ENCODE peak calls at places on chromosomes 11 and 22, in eight cellular contexts. One of them, this sample, is unnamed.

GRCh38 chr11:14969922-14970323 is 2.2 kb downstream of the CALCA start:
- DNase-seq in AG04450: no peak
- DNase-seq in HFF-Myc: no peak
- DNase-seq in cardiac fibroblast: peak
- DNase-seq in GM20000: no peak
- DNase-seq in dorsolateral prefrontal cortex: no peak
- DNase-seq in fibroblast of pulmonary artery: peak
- DNase-seq in fibroblast of mammary gland: peak
- DNase-seq in this sample: peak

GRCh38 chr11:15170170-15170569 is 55.4 kb downstream of the INSC start:
- DNase-seq in AG04450: no peak
- DNase-seq in HFF-Myc: no peak
- DNase-seq in cardiac fibroblast: peak
- DNase-seq in GM20000: no peak
- DNase-seq in dorsolateral prefrontal cortex: no peak
- DNase-seq in fibroblast of pulmonary artery: no peak
- DNase-seq in fibroblast of mammary gland: peak
- DNase-seq in this sample: no peak

GRCh38 chr22:19864538-19865106 is 9.9 kb upstream of the GNB1L start:
- DNase-seq in AG04450: no peak
- DNase-seq in HFF-Myc: no peak
- DNase-seq in cardiac fibroblast: no peak
- DNase-seq in GM20000: no peak
- DNase-seq in dorsolateral prefrontal cortex: no peak
- DNase-seq in fibroblast of pulmonary artery: peak
- DNase-seq in fibroblast of mammary gland: no peak
- DNase-seq in this sample: no peak

GRCh38 chr11:19881185-19881584 is 168.5 kb downstream of the NAV2 start:
- DNase-seq in AG04450: no peak
- DNase-seq in HFF-Myc: no peak
- DNase-seq in cardiac fibroblast: no peak
- DNase-seq in GM20000: no peak
- DNase-seq in dorsolateral prefrontal cortex: no peak
- DNase-seq in fibroblast of pulmonary artery: no peak
- DNase-seq in fibroblast of mammary gland: no peak
- DNase-seq in this sample: no peak

GRCh38 chr11:34940026-34940677 is 23.7 kb downstream of the PDHX start:
- DNase-seq in AG04450: no peak
- DNase-seq in HFF-Myc: no peak
- DNase-seq in cardiac fibroblast: peak
- DNase-seq in GM20000: peak
- DNase-seq in dorsolateral prefrontal cortex: no peak
- DNase-seq in fibroblast of pulmonary artery: peak
- DNase-seq in fibroblast of mammary gland: peak
- DNase-seq in this sample: no peak

GRCh38 chr11:31102875-31103274 is 266.7 kb downstream of the DCDC1 start:
- DNase-seq in AG04450: no peak
- DNase-seq in HFF-Myc: no peak
- DNase-seq in cardiac fibroblast: no peak
- DNase-seq in GM20000: no peak
- DNase-seq in dorsolateral prefrontal cortex: no peak
- DNase-seq in fibroblast of pulmonary artery: no peak
- DNase-seq in fibroblast of mammary gland: no peak
- DNase-seq in this sample: no peak

GRCh38 chr22:17471901-17472566 is 91.3 kb upstream of the SLC25A18 start:
- DNase-seq in AG04450: no peak
- DNase-seq in HFF-Myc: no peak
- DNase-seq in cardiac fibroblast: peak
- DNase-seq in GM20000: no peak
- DNase-seq in dorsolateral prefrontal cortex: no peak
- DNase-seq in fibroblast of pulmonary artery: peak
- DNase-seq in fibroblast of mammary gland: no peak
- DNase-seq in this sample: no peak

GRCh38 chr11:128400382-128401203 is 186.8 kb downstream of the ETS1 start:
- DNase-seq in AG04450: no peak
- DNase-seq in HFF-Myc: peak
- DNase-seq in cardiac fibroblast: no peak
- DNase-seq in GM20000: no peak
- DNase-seq in dorsolateral prefrontal cortex: no peak
- DNase-seq in fibroblast of pulmonary artery: no peak
- DNase-seq in fibroblast of mammary gland: peak
- DNase-seq in this sample: no peak

GRCh38 chr11:88332851-88333250 is 4.7 kb downstream of the CTSC start:
- DNase-seq in AG04450: no peak
- DNase-seq in HFF-Myc: no peak
- DNase-seq in cardiac fibroblast: peak
- DNase-seq in GM20000: no peak
- DNase-seq in dorsolateral prefrontal cortex: no peak
- DNase-seq in fibroblast of pulmonary artery: peak
- DNase-seq in fibroblast of mammary gland: peak
- DNase-seq in this sample: no peak

GRCh38 chr11:121842186-121842585 is 273.8 kb downstream of the BLID start:
- DNase-seq in AG04450: no peak
- DNase-seq in HFF-Myc: no peak
- DNase-seq in cardiac fibroblast: no peak
- DNase-seq in GM20000: no peak
- DNase-seq in dorsolateral prefrontal cortex: no peak
- DNase-seq in fibroblast of pulmonary artery: no peak
- DNase-seq in fibroblast of mammary gland: no peak
- DNase-seq in this sample: no peak

GRCh38 chr11:126948563-126948962 is 52.0 kb downstream of the KIRREL3 start:
- DNase-seq in AG04450: no peak
- DNase-seq in HFF-Myc: no peak
- DNase-seq in cardiac fibroblast: no peak
- DNase-seq in GM20000: no peak
- DNase-seq in dorsolateral prefrontal cortex: no peak
- DNase-seq in fibroblast of pulmonary artery: no peak
- DNase-seq in fibroblast of mammary gland: no peak
- DNase-seq in this sample: no peak

GRCh38 chr11:72924568-72925190 is 110.5 kb downstream of the ATG16L2 start:
- DNase-seq in AG04450: no peak
- DNase-seq in HFF-Myc: no peak
- DNase-seq in cardiac fibroblast: peak
- DNase-seq in GM20000: no peak
- DNase-seq in dorsolateral prefrontal cortex: no peak
- DNase-seq in fibroblast of pulmonary artery: peak
- DNase-seq in fibroblast of mammary gland: peak
- DNase-seq in this sample: no peak
- TF ChIP-seq CTCF in AG04450: peak
- TF ChIP-seq CTCF in HFF-Myc: peak
- TF ChIP-seq CTCF in cardiac fibroblast: peak
- TF ChIP-seq CTCF in GM20000: no peak
- TF ChIP-seq CTCF in dorsolateral prefrontal cortex: peak
- TF ChIP-seq CTCF in fibroblast of pulmonary artery: peak
- TF ChIP-seq CTCF in fibroblast of mammary gland: peak
- TF ChIP-seq CTCF in this sample: no peak

GRCh38 chr11:8318536-8318935 is 54.9 kb upstream of the LMO1 start:
- DNase-seq in AG04450: no peak
- DNase-seq in HFF-Myc: no peak
- DNase-seq in cardiac fibroblast: no peak
- DNase-seq in GM20000: no peak
- DNase-seq in dorsolateral prefrontal cortex: peak
- DNase-seq in fibroblast of pulmonary artery: no peak
- DNase-seq in fibroblast of mammary gland: no peak
- DNase-seq in this sample: peak
- TF ChIP-seq CTCF in AG04450: no peak
- TF ChIP-seq CTCF in HFF-Myc: peak
- TF ChIP-seq CTCF in cardiac fibroblast: no peak
- TF ChIP-seq CTCF in GM20000: peak
- TF ChIP-seq CTCF in dorsolateral prefrontal cortex: peak
- TF ChIP-seq CTCF in fibroblast of pulmonary artery: no peak
- TF ChIP-seq CTCF in fibroblast of mammary gland: peak
- TF ChIP-seq CTCF in this sample: no peak

GRCh38 chr11:79227732-79228416 is 213.0 kb downstream of the TENM4 start:
- DNase-seq in AG04450: no peak
- DNase-seq in HFF-Myc: no peak
- DNase-seq in cardiac fibroblast: no peak
- DNase-seq in GM20000: no peak
- DNase-seq in dorsolateral prefrontal cortex: no peak
- DNase-seq in fibroblast of pulmonary artery: no peak
- DNase-seq in fibroblast of mammary gland: no peak
- DNase-seq in this sample: no peak
- TF ChIP-seq CTCF in AG04450: no peak
- TF ChIP-seq CTCF in HFF-Myc: no peak
- TF ChIP-seq CTCF in cardiac fibroblast: no peak
- TF ChIP-seq CTCF in GM20000: no peak
- TF ChIP-seq CTCF in dorsolateral prefrontal cortex: peak
- TF ChIP-seq CTCF in fibroblast of pulmonary artery: peak
- TF ChIP-seq CTCF in fibroblast of mammary gland: no peak
- TF ChIP-seq CTCF in this sample: no peak

GRCh38 chr11:115498354-115498753 is 5.9 kb downstream of the CADM1 start:
- DNase-seq in AG04450: no peak
- DNase-seq in HFF-Myc: no peak
- DNase-seq in cardiac fibroblast: no peak
- DNase-seq in GM20000: no peak
- DNase-seq in dorsolateral prefrontal cortex: no peak
- DNase-seq in fibroblast of pulmonary artery: no peak
- DNase-seq in fibroblast of mammary gland: no peak
- DNase-seq in this sample: no peak
- TF ChIP-seq CTCF in AG04450: no peak
- TF ChIP-seq CTCF in HFF-Myc: no peak
- TF ChIP-seq CTCF in cardiac fibroblast: no peak
- TF ChIP-seq CTCF in GM20000: no peak
- TF ChIP-seq CTCF in dorsolateral prefrontal cortex: no peak
- TF ChIP-seq CTCF in fibroblast of pulmonary artery: no peak
- TF ChIP-seq CTCF in fibroblast of mammary gland: no peak
- TF ChIP-seq CTCF in this sample: no peak

GRCh38 chr11:8533332-8533731 is 60.7 kb downstream of the STK33 start:
- DNase-seq in AG04450: no peak
- DNase-seq in HFF-Myc: no peak
- DNase-seq in cardiac fibroblast: no peak
- DNase-seq in GM20000: peak
- DNase-seq in dorsolateral prefrontal cortex: no peak
- DNase-seq in fibroblast of pulmonary artery: no peak
- DNase-seq in fibroblast of mammary gland: no peak
- DNase-seq in this sample: no peak
- TF ChIP-seq CTCF in AG04450: no peak
- TF ChIP-seq CTCF in HFF-Myc: no peak
- TF ChIP-seq CTCF in cardiac fibroblast: no peak
- TF ChIP-seq CTCF in GM20000: no peak
- TF ChIP-seq CTCF in dorsolateral prefrontal cortex: no peak
- TF ChIP-seq CTCF in fibroblast of pulmonary artery: no peak
- TF ChIP-seq CTCF in fibroblast of mammary gland: no peak
- TF ChIP-seq CTCF in this sample: no peak

GRCh38 chr11:43962383-43962969 is 20.0 kb downstream of the C11orf96 start:
- DNase-seq in AG04450: no peak
- DNase-seq in HFF-Myc: no peak
- DNase-seq in cardiac fibroblast: peak
- DNase-seq in GM20000: no peak
- DNase-seq in dorsolateral prefrontal cortex: no peak
- DNase-seq in fibroblast of pulmonary artery: no peak
- DNase-seq in fibroblast of mammary gland: no peak
- DNase-seq in this sample: no peak

GRCh38 chr11:43957571-43957970 is 15.1 kb downstream of the C11orf96 start:
- DNase-seq in AG04450: no peak
- DNase-seq in HFF-Myc: no peak
- DNase-seq in cardiac fibroblast: no peak
- DNase-seq in GM20000: no peak
- DNase-seq in dorsolateral prefrontal cortex: no peak
- DNase-seq in fibroblast of pulmonary artery: no peak
- DNase-seq in fibroblast of mammary gland: no peak
- DNase-seq in this sample: no peak

GRCh38 chr11:43963221-43963620 is 20.8 kb downstream of the C11orf96 start:
- DNase-seq in AG04450: no peak
- DNase-seq in HFF-Myc: no peak
- DNase-seq in cardiac fibroblast: no peak
- DNase-seq in GM20000: no peak
- DNase-seq in dorsolateral prefrontal cortex: no peak
- DNase-seq in fibroblast of pulmonary artery: no peak
- DNase-seq in fibroblast of mammary gland: no peak
- DNase-seq in this sample: no peak

GRCh38 chr11:43955381-43956118 is 13.1 kb downstream of the C11orf96 start:
- DNase-seq in AG04450: no peak
- DNase-seq in HFF-Myc: no peak
- DNase-seq in cardiac fibroblast: peak
- DNase-seq in GM20000: no peak
- DNase-seq in dorsolateral prefrontal cortex: no peak
- DNase-seq in fibroblast of pulmonary artery: peak
- DNase-seq in fibroblast of mammary gland: peak
- DNase-seq in this sample: no peak

DNA sequence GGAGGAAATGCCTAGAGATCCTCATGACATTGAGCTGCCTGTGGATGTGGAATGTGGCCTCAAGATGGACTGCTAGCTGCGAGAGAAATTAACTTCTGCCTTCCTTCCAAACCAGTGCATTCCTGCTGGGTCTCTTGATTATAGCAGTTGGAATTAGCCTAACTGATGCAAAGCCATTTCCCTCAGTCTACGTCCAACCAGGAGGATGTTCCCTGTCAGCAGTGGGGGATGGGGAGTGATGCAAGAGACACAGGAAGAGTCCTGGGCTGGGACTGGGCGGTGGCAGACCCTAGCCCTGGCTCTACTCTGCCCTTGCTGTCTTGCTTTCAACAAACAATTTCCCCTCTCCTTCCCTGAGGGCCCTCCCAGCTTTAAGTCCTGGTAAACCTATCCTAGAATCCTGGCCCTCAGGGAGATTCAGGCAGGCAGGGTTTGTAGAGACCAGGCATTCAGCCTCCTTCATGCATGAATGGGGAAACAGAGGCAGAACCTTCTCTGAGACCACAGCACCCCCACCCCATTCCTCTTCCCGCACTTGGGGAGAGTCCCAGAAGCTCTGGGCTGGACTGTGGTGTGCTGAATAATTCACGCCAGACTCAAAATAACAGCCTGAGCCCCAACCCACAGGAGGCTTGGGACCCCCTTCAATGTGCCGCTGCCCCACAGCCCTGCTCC is 17.0 kb downstream of the C11orf96 start:
- DNase-seq in AG04450: no peak
- DNase-seq in HFF-Myc: no peak
- DNase-seq in cardiac fibroblast: no peak
- DNase-seq in GM20000: no peak
- DNase-seq in dorsolateral prefrontal cortex: no peak
- DNase-seq in fibroblast of pulmonary artery: no peak
- DNase-seq in fibroblast of mammary gland: no peak
- DNase-seq in this sample: no peak
- TF ChIP-seq CTCF in AG04450: no peak
- TF ChIP-seq CTCF in HFF-Myc: no peak
- TF ChIP-seq CTCF in cardiac fibroblast: no peak
- TF ChIP-seq CTCF in GM20000: no peak
- TF ChIP-seq CTCF in dorsolateral prefrontal cortex: no peak
- TF ChIP-seq CTCF in fibroblast of pulmonary artery: no peak
- TF ChIP-seq CTCF in fibroblast of mammary gland: no peak
- TF ChIP-seq CTCF in this sample: no peak

GRCh38 chr11:101346591-101346990 is 217.0 kb upstream of the PGR start:
- DNase-seq in AG04450: no peak
- DNase-seq in HFF-Myc: no peak
- DNase-seq in cardiac fibroblast: peak
- DNase-seq in GM20000: no peak
- DNase-seq in dorsolateral prefrontal cortex: no peak
- DNase-seq in fibroblast of pulmonary artery: peak
- DNase-seq in fibroblast of mammary gland: peak
- DNase-seq in this sample: no peak
- TF ChIP-seq CTCF in AG04450: no peak
- TF ChIP-seq CTCF in HFF-Myc: no peak
- TF ChIP-seq CTCF in cardiac fibroblast: no peak
- TF ChIP-seq CTCF in GM20000: no peak
- TF ChIP-seq CTCF in dorsolateral prefrontal cortex: no peak
- TF ChIP-seq CTCF in fibroblast of pulmonary artery: no peak
- TF ChIP-seq CTCF in fibroblast of mammary gland: no peak
- TF ChIP-seq CTCF in this sample: no peak

This sample was measured in endothelial cell.